ENCODE peak calls at places on chromosomes 4 and X, in seven cellular contexts. P, K, B, T, D, S and X are unnamed samples.
A peak's percentile ranks its signal among the peaks of the same experiment; 100 is the strongest.

GRCh38 chr4:186541801-186542200 is 13.6 kb downstream of the MTNR1A start:
- DNase-seq in P (no peak), K (no peak), B (no peak), T (no peak), D (no peak), S (no peak), X (no peak)

GRCh38 chr4:123398151-123398802 is 1.7 kb downstream of the SPRY1 start:
- DNase-seq in P (peak; percentile 46), K (peak; percentile 45), B (peak; percentile 23), T (no peak), D (peak; percentile 62), S (peak; percentile 70), X (peak; percentile 91)

GRCh38 chrX:69505772-69506616 is 1.9 kb downstream of the NALF2 start:
- DNase-seq in P (no peak), K (no peak), B (no peak), T (no peak), D (no peak), S (no peak), X (no peak)

GRCh38 chr4:87425711-87426110 is 3.3 kb downstream of the NUDT9 start:
- DNase-seq in P (no peak), K (no peak), B (no peak), T (no peak), D (no peak), S (no peak), X (no peak)

GRCh38 chr4:15291133-15291532 is 136.7 kb upstream of the C1QTNF7 start:
- DNase-seq in P (no peak), K (no peak), B (no peak), T (no peak), D (no peak), S (no peak), X (no peak)

GRCh38 chr4:123244233-123244632 is 152.4 kb upstream of the SPRY1 start:
- DNase-seq in P (no peak), K (no peak), B (no peak), T (no peak), D (peak; percentile 5), S (peak; percentile 62), X (no peak)

GRCh38 chr4:123409301-123409700 is 12.7 kb downstream of the SPRY1 start:
- DNase-seq in P (no peak), K (no peak), B (no peak), T (no peak), D (no peak), S (no peak), X (peak; percentile 26)

GRCh38 chrX:70433848-70434351 is 10.7 kb upstream of the DLG3 start:
- DNase-seq in P (peak; percentile 62), K (peak; percentile 66), B (peak; percentile 55), T (no peak), D (peak; percentile 56), S (peak; percentile 73), X (peak; percentile 84)

GRCh38 chr4:4333265-4333706 is 43.2 kb downstream of the ZBTB49 start:
- DNase-seq in P (no peak), K (no peak), B (no peak), T (no peak), D (peak; percentile 95), S (peak; percentile 61), X (peak; percentile 92)

GRCh38 chr4:69984030-69984443 is 11.7 kb upstream of the STATH start:
- DNase-seq in P (no peak), K (no peak), B (no peak), T (no peak), D (no peak), S (no peak), X (no peak)

GRCh38 chr4:155639674-155640529 is 26.7 kb upstream of the GUCY1A1 start:
- DNase-seq in P (no peak), K (no peak), B (no peak), T (no peak), D (peak; percentile 8), S (no peak), X (no peak)

GRCh38 chrX:10399152-10399741 is 221.1 kb downstream of the MID1 start:
- DNase-seq in P (no peak), K (no peak), B (no peak), T (no peak), D (peak; percentile 13), S (no peak), X (no peak)

GRCh38 chr4:6607368-6608050 is 32.5 kb downstream of the MAN2B2 start:
- DNase-seq in P (no peak), K (no peak), B (no peak), T (no peak), D (no peak), S (no peak), X (no peak)

GRCh38 chrX:29535212-29536162 is 679.9 kb upstream of the MAGEB2 start:
- DNase-seq in P (no peak), K (no peak), B (no peak), T (peak; percentile 25), D (peak; percentile 29), S (no peak), X (no peak)

GRCh38 chrX:8743126-8743732 is 11.3 kb upstream of the ANOS1 start:
- DNase-seq in P (peak; percentile 69), K (peak; percentile 63), B (peak; percentile 18), T (peak; percentile 16), D (peak; percentile 33), S (no peak), X (peak; percentile 48)

GRCh38 chrX:39675619-39676018 is 422.1 kb downstream of the BCOR start:
- DNase-seq in P (no peak), K (no peak), B (no peak), T (no peak), D (peak; percentile 79), S (no peak), X (no peak)

GRCh38 chr4:145937021-145937861 is 1.4 kb downstream of the ZNF827 start:
- DNase-seq in P (peak; percentile 37), K (peak; percentile 38), B (peak; percentile 29), T (no peak), D (peak; percentile 62), S (peak; percentile 80), X (peak; percentile 81)

GRCh38 chr4:113468165-113469022 is 293.1 kb downstream of the CAMK2D start:
- DNase-seq in P (no peak), K (no peak), B (no peak), T (peak; percentile 99), D (peak; percentile 96), S (peak; percentile 85), X (peak; percentile 81)

GRCh38 chr4:6419452-6420028 is 52.9 kb downstream of the PPP2R2C start:
- DNase-seq in P (no peak), K (no peak), B (no peak), T (no peak), D (no peak), S (no peak), X (no peak)

GRCh38 chrX:151738751-151739150 is 4.2 kb downstream of the CNGA2 start:
- DNase-seq in P (no peak), K (no peak), B (no peak), T (no peak), D (no peak), S (no peak), X (no peak)

GRCh38 chrX:55598333-55598732 is 24.9 kb upstream of the FOXR2 start:
- DNase-seq in P (no peak), K (no peak), B (no peak), T (no peak), D (no peak), S (no peak), X (no peak)

GRCh38 chr4:8744083-8744805 is 127.4 kb downstream of the HMX1 start:
- DNase-seq in P (no peak), K (no peak), B (no peak), T (no peak), D (no peak), S (peak; percentile 17), X (no peak)

GRCh38 chr4:107130157-107130556 is 94.0 kb upstream of the DKK2 start:
- DNase-seq in P (no peak), K (no peak), B (no peak), T (peak; percentile 60), D (no peak), S (no peak), X (no peak)